ENCODE peak calls at places on chromosome 1, in seven cellular contexts. I, P, M, C, F, S and Y are unnamed samples.

GRCh38 chr1:20250346-20250989 is 40.2 kb upstream of the VWA5B1 start:
- DNase-seq in I (no peak), P (no peak), M (no peak), C (no peak), F (no peak), S (no peak), Y (no peak)

GRCh38 chr1:88998716-88999115 is 6.3 kb upstream of the KYAT3 start:
- DNase-seq in I (peak), P (no peak), M (no peak), C (peak), F (no peak), S (no peak), Y (peak)

GRCh38 chr1:167763525-167764220 is 41.9 kb downstream of the MPZL1 start:
- DNase-seq in I (no peak), P (no peak), M (no peak), C (no peak), F (no peak), S (no peak), Y (no peak)

GRCh38 chr1:68442822-68443556 is 6.8 kb downstream of the RPE65 start:
- DNase-seq in I (peak), P (no peak), M (peak), C (peak), F (peak), S (no peak), Y (peak)

GRCh38 chr1:158037876-158038359 is 44.5 kb downstream of the KIRREL1 start:
- DNase-seq in I (no peak), P (peak), M (peak), C (peak), F (no peak), S (no peak), Y (peak)

GRCh38 chr1:203557390-203557789 is 63.4 kb downstream of the OPTC start:
- DNase-seq in I (no peak), P (peak), M (peak), C (peak), F (no peak), S (no peak), Y (peak)

GRCh38 chr1:1203561-1204424 is 2.6 kb downstream of the TNFRSF18 start:
- DNase-seq in I (no peak), P (peak), M (no peak), C (no peak), F (no peak), S (no peak), Y (no peak)

GRCh38 chr1:65344171-65344570 is 34.8 kb downstream of the DNAJC6 start:
- DNase-seq in I (no peak), P (no peak), M (no peak), C (no peak), F (no peak), S (no peak), Y (no peak)

GRCh38 chr1:87898401-87898800 is 569.7 kb downstream of the LMO4 start:
- DNase-seq in I (no peak), P (no peak), M (no peak), C (no peak), F (no peak), S (no peak), Y (no peak)

GRCh38 chr1:113540328-113540727 is 150.0 kb downstream of the MAGI3 start:
- DNase-seq in I (no peak), P (no peak), M (no peak), C (no peak), F (no peak), S (no peak), Y (no peak)

GRCh38 chr1:20063861-20064292 is 6.1 kb upstream of the PLA2G5 start:
- DNase-seq in I (no peak), P (no peak), M (peak), C (peak), F (peak), S (no peak), Y (peak)

GRCh38 chr1:21822349-21822748 is 10.3 kb downstream of the LDLRAD2 start:
- DNase-seq in I (no peak), P (no peak), M (no peak), C (no peak), F (no peak), S (no peak), Y (peak)

GRCh38 chr1:185973645-185974044 is 239.5 kb downstream of the HMCN1 start:
- DNase-seq in I (no peak), P (no peak), M (peak), C (peak), F (peak), S (no peak), Y (peak)

GRCh38 chr1:54107131-54107530 is 45.7 kb downstream of the CDCP2 start:
- DNase-seq in I (no peak), P (no peak), M (no peak), C (peak), F (no peak), S (no peak), Y (peak)

GRCh38 chr1:31793086-31793485 is 22.7 kb downstream of the SPOCD1 start:
- DNase-seq in I (no peak), P (no peak), M (no peak), C (no peak), F (no peak), S (no peak), Y (no peak)

GRCh38 chr1:156073740-156074139 is 8.5 kb downstream of the MEX3A start:
- DNase-seq in I (no peak), P (no peak), M (no peak), C (no peak), F (no peak), S (no peak), Y (no peak)

GRCh38 chr1:204983121-204983520 is 59.9 kb upstream of the CNTN2 start:
- DNase-seq in I (no peak), P (no peak), M (no peak), C (no peak), F (no peak), S (no peak), Y (no peak)

GRCh38 chr1:156295391-156295947 is at the start of gene GLMP:
- DNase-seq in I (peak), P (peak), M (peak), C (peak), F (no peak), S (peak), Y (peak)

GRCh38 chr1:238451006-238451405 is 560.3 kb upstream of the ZP4 start:
- DNase-seq in I (no peak), P (no peak), M (no peak), C (peak), F (no peak), S (no peak), Y (no peak)

GRCh38 chr1:62356257-62356835 is 37.1 kb upstream of the KANK4 start:
- DNase-seq in I (no peak), P (no peak), M (peak), C (peak), F (peak), S (no peak), Y (peak)